ENCODE peak calls at places on chromosomes 1 and 21, in five cellular contexts. One of them, this sample, is unnamed.

GRCh38 chr1:87588445-87588844 is 259.8 kb downstream of the LMO4 start:
- DNase-seq in osteoblast: no peak
- DNase-seq in uterus: no peak
- DNase-seq in breast epithelium: no peak
- DNase-seq in cardiac muscle cell: no peak
- DNase-seq in this sample: no peak

GRCh38 chr1:170707959-170708666 is 44.2 kb downstream of the PRRX1 start:
- DNase-seq in osteoblast: peak; percentile 43
- DNase-seq in uterus: peak; percentile 35
- DNase-seq in breast epithelium: no peak
- DNase-seq in cardiac muscle cell: no peak
- DNase-seq in this sample: peak; percentile 98

GRCh38 chr1:109307363-109308021 is 681 bp upstream of the MYBPHL start:
- DNase-seq in osteoblast: no peak
- DNase-seq in uterus: no peak
- DNase-seq in breast epithelium: no peak
- DNase-seq in cardiac muscle cell: peak; percentile 89
- DNase-seq in this sample: no peak

GRCh38 chr1:118877668-118878067 is 110.5 kb downstream of the TBX15 start:
- DNase-seq in osteoblast: no peak
- DNase-seq in uterus: no peak
- DNase-seq in breast epithelium: no peak
- DNase-seq in cardiac muscle cell: no peak
- DNase-seq in this sample: no peak

GRCh38 chr1:43383449-43383848 is 6.2 kb downstream of the MED8 start:
- DNase-seq in osteoblast: no peak
- DNase-seq in uterus: no peak
- DNase-seq in breast epithelium: no peak
- DNase-seq in cardiac muscle cell: no peak
- DNase-seq in this sample: no peak

GRCh38 chr1:15056515-15057285 is 96.8 kb upstream of the TMEM51 start:
- DNase-seq in osteoblast: peak; percentile 95
- DNase-seq in uterus: no peak
- DNase-seq in breast epithelium: no peak
- DNase-seq in cardiac muscle cell: no peak
- DNase-seq in this sample: peak; percentile 43

GRCh38 chr1:97245682-97246081 is 524.1 kb downstream of the PTBP2 start:
- DNase-seq in osteoblast: no peak
- DNase-seq in uterus: no peak
- DNase-seq in breast epithelium: no peak
- DNase-seq in cardiac muscle cell: peak; percentile 4
- DNase-seq in this sample: peak; percentile 50

GRCh38 chr1:84541679-84542078 is 32.6 kb downstream of the CTBS start:
- DNase-seq in osteoblast: no peak
- DNase-seq in uterus: no peak
- DNase-seq in breast epithelium: no peak
- DNase-seq in cardiac muscle cell: no peak
- DNase-seq in this sample: no peak

GRCh38 chr1:26338670-26339069 is 15.3 kb downstream of the CRYBG2 start:
- DNase-seq in osteoblast: peak; percentile 83
- DNase-seq in uterus: no peak
- DNase-seq in breast epithelium: no peak
- DNase-seq in cardiac muscle cell: no peak
- DNase-seq in this sample: no peak

GRCh38 chr1:198649598-198650338 is 10.9 kb downstream of the PTPRC start:
- DNase-seq in osteoblast: no peak
- DNase-seq in uterus: no peak
- DNase-seq in breast epithelium: no peak
- DNase-seq in cardiac muscle cell: no peak
- DNase-seq in this sample: no peak

GRCh38 chr1:56513095-56513494 is 66.3 kb downstream of the PLPP3 start:
- DNase-seq in osteoblast: no peak
- DNase-seq in uterus: peak; percentile 29
- DNase-seq in breast epithelium: no peak
- DNase-seq in cardiac muscle cell: no peak
- DNase-seq in this sample: no peak

GRCh38 chr1:74584185-74584584 is 71.8 kb upstream of the LRRC53 start:
- DNase-seq in osteoblast: no peak
- DNase-seq in uterus: no peak
- DNase-seq in breast epithelium: no peak
- DNase-seq in cardiac muscle cell: no peak
- DNase-seq in this sample: no peak

GRCh38 chr21:43331111-43331961 is 95.6 kb downstream of the SIK1 start:
- DNase-seq in osteoblast: no peak
- DNase-seq in uterus: no peak
- DNase-seq in breast epithelium: no peak
- DNase-seq in cardiac muscle cell: no peak
- DNase-seq in this sample: no peak

GRCh38 chr1:24316659-24317058 is 2.5 kb upstream of the GRHL3 start:
- DNase-seq in osteoblast: peak; percentile 34
- DNase-seq in uterus: no peak
- DNase-seq in breast epithelium: no peak
- DNase-seq in cardiac muscle cell: no peak
- DNase-seq in this sample: no peak

GRCh38 chr1:234162661-234163060 is 210.6 kb upstream of the COA6 start:
- DNase-seq in osteoblast: no peak
- DNase-seq in uterus: no peak
- DNase-seq in breast epithelium: no peak
- DNase-seq in cardiac muscle cell: no peak
- DNase-seq in this sample: no peak

GRCh38 chr1:168987330-168987729 is 119.2 kb upstream of the ATP1B1 start:
- DNase-seq in osteoblast: no peak
- DNase-seq in uterus: no peak
- DNase-seq in breast epithelium: no peak
- DNase-seq in cardiac muscle cell: no peak
- DNase-seq in this sample: no peak

GRCh38 chr1:219062161-219062560 is 111.5 kb upstream of the LYPLAL1 start:
- DNase-seq in osteoblast: no peak
- DNase-seq in uterus: no peak
- DNase-seq in breast epithelium: no peak
- DNase-seq in cardiac muscle cell: no peak
- DNase-seq in this sample: no peak

GRCh38 chr1:23548704-23549143 is 10.6 kb downstream of the ID3 start:
- DNase-seq in osteoblast: no peak
- DNase-seq in uterus: no peak
- DNase-seq in breast epithelium: no peak
- DNase-seq in cardiac muscle cell: no peak
- DNase-seq in this sample: no peak

GRCh38 chr1:214296860-214297699 is 16.1 kb downstream of the SMYD2 start:
- DNase-seq in osteoblast: peak; percentile 84
- DNase-seq in uterus: no peak
- DNase-seq in breast epithelium: no peak
- DNase-seq in cardiac muscle cell: peak; percentile 22
- DNase-seq in this sample: peak; percentile 90

GRCh38 chr21:33115586-33116541 is 45.9 kb downstream of the OLIG1 start:
- DNase-seq in osteoblast: no peak
- DNase-seq in uterus: no peak
- DNase-seq in breast epithelium: no peak
- DNase-seq in cardiac muscle cell: no peak
- DNase-seq in this sample: no peak

GRCh38 chr21:32878654-32879053 is 107.1 kb upstream of the PAXBP1 start:
- DNase-seq in osteoblast: no peak
- DNase-seq in uterus: no peak
- DNase-seq in breast epithelium: no peak
- DNase-seq in cardiac muscle cell: no peak
- DNase-seq in this sample: no peak

GRCh38 chr1:186659946-186660472 is 20.2 kb downstream of the PTGS2 start:
- DNase-seq in osteoblast: no peak
- DNase-seq in uterus: no peak
- DNase-seq in breast epithelium: no peak
- DNase-seq in cardiac muscle cell: no peak
- DNase-seq in this sample: no peak

GRCh38 chr1:161076410-161076809 is 6.7 kb upstream of the ARHGAP30 start:
- DNase-seq in osteoblast: no peak
- DNase-seq in uterus: no peak
- DNase-seq in breast epithelium: no peak
- DNase-seq in cardiac muscle cell: no peak
- DNase-seq in this sample: no peak

GRCh38 chr1:210757677-210758076 is 376.3 kb downstream of the KCNH1 start:
- DNase-seq in osteoblast: no peak
- DNase-seq in uterus: no peak
- DNase-seq in breast epithelium: no peak
- DNase-seq in cardiac muscle cell: no peak
- DNase-seq in this sample: no peak

GRCh38 chr1:82901118-82901517 is 1097.8 kb downstream of the TTLL7 start:
- DNase-seq in osteoblast: no peak
- DNase-seq in uterus: no peak
- DNase-seq in breast epithelium: no peak
- DNase-seq in cardiac muscle cell: no peak
- DNase-seq in this sample: no peak

GRCh38 chr1:47906009-47906432 is 91.2 kb downstream of the TRABD2B start:
- DNase-seq in osteoblast: peak; percentile 83
- DNase-seq in uterus: peak; percentile 17
- DNase-seq in breast epithelium: no peak
- DNase-seq in cardiac muscle cell: no peak
- DNase-seq in this sample: peak; percentile 4

GRCh38 chr1:168674252-168674651 is 54.8 kb downstream of the DPT start:
- DNase-seq in osteoblast: peak; percentile 13
- DNase-seq in uterus: no peak
- DNase-seq in breast epithelium: no peak
- DNase-seq in cardiac muscle cell: no peak
- DNase-seq in this sample: no peak

GRCh38 chr1:184299076-184299790 is 87.6 kb upstream of the C1orf21 start:
- DNase-seq in osteoblast: peak; percentile 27
- DNase-seq in uterus: no peak
- DNase-seq in breast epithelium: no peak
- DNase-seq in cardiac muscle cell: no peak
- DNase-seq in this sample: peak; percentile 91

GRCh38 chr1:179293340-179294327 is at the start of gene SOAT1:
- DNase-seq in osteoblast: peak; percentile 97
- DNase-seq in uterus: peak; percentile 90
- DNase-seq in breast epithelium: peak; percentile 83
- DNase-seq in cardiac muscle cell: peak; percentile 97
- DNase-seq in this sample: peak; percentile 92

DNA sequence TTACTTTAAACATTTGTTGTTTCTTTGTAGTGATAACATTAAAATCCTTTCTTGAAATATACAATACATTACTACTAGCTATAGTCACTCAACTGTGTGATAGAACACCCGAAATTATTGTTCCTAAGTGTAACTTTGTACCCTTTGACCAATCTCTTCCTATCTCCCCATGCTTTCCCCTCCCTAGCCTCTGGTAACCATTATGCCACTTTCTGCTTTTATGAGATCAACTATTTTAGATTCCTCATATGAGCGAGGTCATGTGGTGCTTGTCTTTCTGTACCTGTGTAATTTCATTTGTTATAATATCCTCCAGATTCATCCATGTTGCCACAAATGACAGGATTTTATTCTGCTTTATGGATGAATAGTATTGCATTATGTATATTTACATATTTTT is 629.0 kb downstream of the USP25 start:
- DNase-seq in osteoblast: no peak
- DNase-seq in uterus: no peak
- DNase-seq in breast epithelium: no peak
- DNase-seq in cardiac muscle cell: no peak
- DNase-seq in this sample: no peak
- H3K4me3 ChIP-seq in osteoblast: no peak overlapping the region
- H3K4me3 ChIP-seq in uterus: no peak overlapping the region
- H3K4me3 ChIP-seq in breast epithelium: no peak overlapping the region
- H3K4me3 ChIP-seq in cardiac muscle cell: no peak overlapping the region
- H3K4me3 ChIP-seq in this sample: no peak overlapping the region

DNA sequence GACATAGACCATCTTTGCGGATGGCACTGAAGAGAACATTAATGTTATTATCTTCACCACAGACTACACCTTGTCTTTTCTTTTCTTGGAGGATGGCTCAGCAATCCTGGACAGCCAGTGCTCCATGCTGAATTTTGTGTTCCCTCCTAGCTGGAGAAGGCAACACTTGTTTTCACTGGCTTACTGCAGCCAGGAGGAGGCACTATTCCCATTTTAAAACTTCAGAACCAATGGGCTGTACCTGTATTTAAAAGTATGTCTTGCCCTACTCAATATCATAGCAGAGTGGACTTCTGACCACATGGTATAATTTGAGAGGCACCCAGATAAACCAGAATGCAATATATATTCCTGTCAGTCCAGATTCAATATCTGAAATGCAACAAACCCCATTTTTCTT is 53.3 kb upstream of the POGK start:
- DNase-seq in osteoblast: no peak
- DNase-seq in uterus: no peak
- DNase-seq in breast epithelium: no peak
- DNase-seq in cardiac muscle cell: no peak
- DNase-seq in this sample: no peak
- TF ChIP-seq CTCF in osteoblast: no peak
- TF ChIP-seq CTCF in uterus: no peak
- TF ChIP-seq CTCF in breast epithelium: no peak
- TF ChIP-seq CTCF in cardiac muscle cell: no peak
- TF ChIP-seq CTCF in this sample: no peak

GRCh38 chr1:39488012-39488545 is 3.4 kb upstream of the BMP8A start:
- DNase-seq in osteoblast: peak; percentile 76
- DNase-seq in uterus: no peak
- DNase-seq in breast epithelium: no peak
- DNase-seq in cardiac muscle cell: no peak
- DNase-seq in this sample: no peak

GRCh38 chr1:39488801-39489566 is 2.5 kb upstream of the BMP8A start:
- DNase-seq in osteoblast: peak; percentile 59
- DNase-seq in uterus: no peak
- DNase-seq in breast epithelium: no peak
- DNase-seq in cardiac muscle cell: no peak
- DNase-seq in this sample: no peak

GRCh38 chr1:39491146-39491921 is at the start of gene BMP8A:
- DNase-seq in osteoblast: peak; percentile 97
- DNase-seq in uterus: peak; percentile 38
- DNase-seq in breast epithelium: no peak
- DNase-seq in cardiac muscle cell: peak; percentile 81
- DNase-seq in this sample: no peak

GRCh38 chr1:39489567-39490239 is 1.7 kb upstream of the BMP8A start:
- DNase-seq in osteoblast: peak; percentile 86
- DNase-seq in uterus: no peak
- DNase-seq in breast epithelium: no peak
- DNase-seq in cardiac muscle cell: no peak
- DNase-seq in this sample: no peak

DNA sequence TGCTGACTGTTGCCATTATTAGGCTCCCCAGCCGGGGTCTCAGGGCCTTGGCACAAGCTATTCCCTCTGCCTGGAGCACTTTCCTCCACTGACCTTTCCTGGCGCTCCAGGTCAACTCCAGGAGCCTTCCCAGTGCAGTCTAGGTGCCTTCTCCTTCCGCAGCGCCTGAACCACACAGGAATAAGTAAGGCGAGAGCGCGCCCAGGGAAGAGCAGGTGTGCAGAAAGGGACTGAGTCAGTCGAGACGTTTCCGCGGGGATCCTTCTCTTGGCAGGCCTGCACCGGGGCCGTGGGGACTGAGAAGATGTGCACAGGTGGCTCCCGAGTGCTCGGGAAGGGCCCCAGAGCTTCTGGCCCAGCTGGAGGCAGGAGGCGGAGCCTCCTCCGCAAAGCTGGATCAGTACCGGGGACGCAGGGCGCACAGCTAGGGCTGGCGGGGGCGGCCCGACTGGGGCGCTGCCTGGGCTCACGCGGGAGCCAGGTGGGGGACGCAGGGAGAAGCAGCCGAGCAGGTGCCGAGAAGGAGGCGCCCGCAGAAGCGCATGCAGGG is 765 bp upstream of the BMP8A start:
- DNase-seq in osteoblast: peak; percentile 88
- DNase-seq in uterus: no peak
- DNase-seq in breast epithelium: no peak
- DNase-seq in cardiac muscle cell: no peak
- DNase-seq in this sample: no peak
- H3K4me3 ChIP-seq in osteoblast: peak overlapping the region; percentile 42
- H3K4me3 ChIP-seq in uterus: peak overlapping the region; percentile 2
- H3K4me3 ChIP-seq in breast epithelium: peak overlapping the region; percentile 17
- H3K4me3 ChIP-seq in cardiac muscle cell: peak overlapping the region; percentile 35
- H3K4me3 ChIP-seq in this sample: no peak overlapping the region

GRCh38 chr1:1225913-1226312 is 5.9 kb downstream of the SDF4 start:
- DNase-seq in osteoblast: no peak
- DNase-seq in uterus: no peak
- DNase-seq in breast epithelium: no peak
- DNase-seq in cardiac muscle cell: no peak
- DNase-seq in this sample: no peak
- TF ChIP-seq CTCF in osteoblast: no peak
- TF ChIP-seq CTCF in uterus: no peak
- TF ChIP-seq CTCF in breast epithelium: no peak
- TF ChIP-seq CTCF in cardiac muscle cell: no peak
- TF ChIP-seq CTCF in this sample: no peak

This sample was measured in astrocyte of the spinal cord.